ENCODE peak calls at places on chromosomes 4 and X, in eight cellular contexts. E is AG04450, Q is tibial nerve, V is BJ, B is retinal pigment epithelial cell, K is spleen, J is iPS DF 6.9, I is WERI-Rb-1. T is an unnamed sample.

GRCh38 chr4:40747436-40747835 is 2.3 kb upstream of the NSUN7 start:
- DNase-seq in J (no peak), Q (no peak), V (no peak), B (no peak), E (no peak), K (no peak), I (no peak), T (no peak)

GRCh38 chr4:128573781-128574508 is 235.6 kb upstream of the JADE1 start:
- DNase-seq in Q (no peak), E (peak), K (no peak), J (no peak), I (no peak), B (peak), V (peak), T (no peak)

GRCh38 chr4:90769251-90769650 is 642.1 kb downstream of the CCSER1 start:
- DNase-seq in J (no peak), E (no peak), V (no peak), I (no peak), B (peak), K (no peak), Q (no peak), T (no peak)

GRCh38 chrX:10620121-10620699 is at the start of gene MID1:
- DNase-seq in K (peak), V (no peak), Q (peak), E (no peak), J (no peak), I (peak), B (peak), T (peak)

GRCh38 chrX:41602946-41603345 is 85.8 kb upstream of the GPR34 start:
- DNase-seq in B (no peak), J (no peak), E (no peak), K (no peak), Q (no peak), V (no peak), I (no peak), T (no peak)

GRCh38 chr4:97349468-97350186 is 793.6 kb downstream of the STPG2 start:
- DNase-seq in V (no peak), K (no peak), B (no peak), E (no peak), I (no peak), Q (no peak), J (no peak), T (peak)

GRCh38 chr4:102642571-102643298 is 118.0 kb downstream of the MANBA start:
- DNase-seq in J (no peak), K (no peak), V (no peak), Q (no peak), E (no peak), B (no peak), I (no peak), T (no peak)

GRCh38 chr4:48746608-48747374 is 33.3 kb downstream of the FRYL start:
- DNase-seq in J (no peak), E (no peak), B (no peak), I (no peak), V (no peak), Q (no peak), K (no peak), T (no peak)

GRCh38 chr4:147418206-147418605 is 62.7 kb upstream of the EDNRA start:
- DNase-seq in K (no peak), J (no peak), I (no peak), E (no peak), Q (no peak), B (no peak), V (no peak), T (no peak)

GRCh38 chr4:14771504-14772175 is 230.6 kb upstream of the CPEB2 start:
- DNase-seq in Q (no peak), I (no peak), K (no peak), V (no peak), E (no peak), B (no peak), J (no peak), T (no peak)

GRCh38 chrX:137743414-137743813 is 177.5 kb downstream of the ZIC3 start:
- DNase-seq in J (no peak), Q (no peak), E (no peak), K (no peak), V (no peak), B (no peak), I (no peak), T (no peak)

GRCh38 chr4:123740236-123740635 is 343.6 kb downstream of the SPRY1 start:
- DNase-seq in V (no peak), Q (no peak), K (no peak), B (no peak), J (no peak), E (no peak), I (no peak), T (no peak)

GRCh38 chr4:10737335-10737734 is 52.8 kb upstream of the CLNK start:
- DNase-seq in V (no peak), I (no peak), K (no peak), B (peak), E (no peak), Q (no peak), J (no peak), T (no peak)

GRCh38 chr4:138562544-138562961 is 320.4 kb upstream of the SLC7A11 start:
- DNase-seq in E (peak), B (no peak), I (no peak), J (no peak), V (no peak), Q (no peak), K (no peak), T (no peak)

GRCh38 chrX:41236629-41237028 is 97.3 kb upstream of the DDX3X start:
- DNase-seq in Q (no peak), B (no peak), E (no peak), I (no peak), K (no peak), V (no peak), J (no peak), T (no peak)

GRCh38 chr4:3833326-3833989 is 67.3 kb downstream of the ADRA2C start:
- DNase-seq in I (no peak), Q (no peak), K (no peak), J (no peak), B (no peak), V (no peak), E (no peak), T (no peak)

GRCh38 chrX:93420635-93421034 is 252.7 kb downstream of the NAP1L3 start:
- DNase-seq in V (no peak), K (no peak), J (no peak), Q (no peak), I (no peak), E (no peak), B (no peak), T (no peak)

GRCh38 chr4:164771088-164771487 is 17.2 kb downstream of the SMIM31 start:
- DNase-seq in V (no peak), K (no peak), Q (no peak), B (no peak), E (no peak), I (no peak), J (no peak), T (no peak)

GRCh38 chrX:152899874-152900719 is 2.2 kb downstream of the ZNF185 start:
- DNase-seq in I (no peak), J (no peak), E (no peak), Q (no peak), K (peak), B (no peak), V (no peak), T (no peak)

GRCh38 chrX:15714529-15714928 is 23.5 kb upstream of the CA5B start:
- DNase-seq in I (no peak), Q (no peak), V (no peak), B (no peak), K (no peak), E (no peak), J (no peak), T (no peak)

GRCh38 chr4:117770269-117771087 is 263.8 kb upstream of the NDST3 start:
- DNase-seq in V (no peak), J (no peak), E (no peak), K (no peak), Q (no peak), B (no peak), I (no peak), T (no peak)

GRCh38 chr4:5051210-5051691 is at the start of gene STK32B:
- DNase-seq in B (no peak), V (no peak), J (no peak), K (no peak), E (peak), I (peak), Q (no peak), T (peak)

GRCh38 chr4:74376888-74377483 is 12.0 kb downstream of the EREG start:
- DNase-seq in K (no peak), J (no peak), B (no peak), Q (no peak), E (no peak), I (no peak), V (no peak), T (peak)

GRCh38 chr4:38940476-38940875 is 72.9 kb downstream of the FAM114A1 start:
- DNase-seq in E (no peak), V (no peak), I (no peak), B (no peak), K (no peak), J (no peak), Q (no peak), T (no peak)

GRCh38 chr4:118849867-118850812 is 14.2 kb upstream of the SEC24D start:
- DNase-seq in V (no peak), Q (no peak), K (no peak), I (no peak), E (no peak), B (no peak), J (peak), T (peak)

GRCh38 chr4:123343400-123344060 is 53.1 kb upstream of the SPRY1 start:
- DNase-seq in E (no peak), Q (no peak), K (no peak), J (no peak), B (no peak), I (no peak), V (no peak), T (no peak)

GRCh38 chr4:121923306-121923705 is 28.6 kb downstream of the TRPC3 start:
- DNase-seq in I (no peak), J (no peak), K (no peak), E (no peak), V (no peak), Q (no peak), B (no peak), T (no peak)

GRCh38 chrX:155065035-155065734 is 5.8 kb downstream of the CMC4 start:
- DNase-seq in K (no peak), V (no peak), B (no peak), Q (no peak), E (no peak), I (no peak), J (no peak), T (no peak)

GRCh38 chrX:131747173-131747572 is 203.3 kb downstream of the OR13H1 start:
- DNase-seq in Q (no peak), J (no peak), V (no peak), E (no peak), K (peak), B (peak), I (peak), T (no peak)
- H3K4me3 ChIP-seq in Q (peak), J (no peak), V (no peak), E (no peak), K (no peak), B (peak), I (peak), T (no peak)

DNA sequence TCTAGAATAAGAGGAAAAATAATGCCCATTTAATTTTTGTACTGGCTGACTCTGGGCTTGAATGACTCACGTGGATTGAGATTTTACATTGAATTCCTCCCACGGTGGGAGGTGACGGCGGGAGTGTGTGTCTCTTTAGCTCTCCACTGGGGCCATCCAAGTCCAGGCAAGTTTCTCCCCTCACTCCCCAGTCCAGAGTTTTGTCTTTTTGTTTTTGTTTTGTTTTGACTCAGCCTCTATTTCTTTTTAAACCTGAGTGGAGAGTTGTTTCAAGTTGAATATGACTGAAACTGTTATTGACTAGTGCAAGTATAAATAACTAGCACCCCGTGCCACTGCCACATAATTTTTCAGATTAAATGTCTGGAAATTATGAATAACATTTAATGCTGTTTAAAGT is 13.6 kb downstream of the CHST7 start:
- DNase-seq in Q (no peak), I (no peak), V (no peak), K (no peak), E (no peak), B (no peak), J (no peak), T (no peak)
- H3K4me3 ChIP-seq in Q (no peak), I (no peak), V (no peak), K (no peak), E (no peak), B (no peak), J (no peak), T (no peak)

GRCh38 chr4:7333801-7334421 is 100.8 kb downstream of the PSAPL1 start:
- DNase-seq in J (no peak), K (peak), B (no peak), Q (no peak), I (peak), V (no peak), E (no peak), T (no peak)
- H3K4me3 ChIP-seq in J (no peak), K (no peak), B (no peak), Q (no peak), I (no peak), V (no peak), E (no peak), T (no peak)

GRCh38 chrX:115561605-115562491 is 874 bp downstream of the PLS3 start:
- DNase-seq in I (peak), V (no peak), Q (peak), E (no peak), B (no peak), J (no peak), K (no peak), T (peak)

GRCh38 chrX:115565888-115566287 is 4.9 kb downstream of the PLS3 start:
- DNase-seq in I (no peak), Q (no peak), J (no peak), V (no peak), E (no peak), B (no peak), K (no peak), T (no peak)

GRCh38 chrX:115564243-115564642 is 3.3 kb downstream of the PLS3 start:
- DNase-seq in B (no peak), Q (no peak), K (no peak), V (no peak), I (no peak), E (no peak), J (no peak), T (no peak)

GRCh38 chrX:115562492-115562872 is 1.5 kb downstream of the PLS3 start:
- DNase-seq in J (no peak), I (no peak), B (no peak), Q (no peak), K (no peak), V (no peak), E (no peak), T (no peak)

DNA sequence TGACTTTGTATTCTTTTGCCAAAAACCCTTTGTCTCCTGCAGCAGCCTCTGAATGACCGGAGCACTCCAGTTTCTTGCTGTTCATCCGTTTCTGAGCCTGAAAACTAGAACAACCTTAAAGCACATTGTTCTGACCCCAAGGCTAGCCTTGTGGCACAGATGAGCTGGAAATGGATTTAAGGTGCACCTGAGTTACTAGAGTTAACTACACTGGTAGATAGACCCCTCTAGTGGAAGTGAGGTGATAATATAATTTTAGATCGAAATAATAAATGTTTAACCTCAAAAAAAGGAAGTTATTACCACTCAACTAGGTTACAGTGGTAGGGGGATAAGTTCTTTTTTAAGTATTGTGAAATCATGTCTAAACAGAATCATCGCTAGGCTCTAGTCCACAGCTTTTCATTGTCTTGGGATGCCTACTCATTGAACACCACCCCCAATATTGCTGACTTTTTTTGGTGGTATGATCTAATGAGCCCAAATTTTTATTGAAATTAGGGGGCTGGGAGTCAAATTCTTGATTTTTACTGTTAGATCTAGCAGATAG is 2.7 kb downstream of the PLS3 start:
- DNase-seq in E (no peak), K (no peak), J (no peak), V (no peak), Q (no peak), B (no peak), I (no peak), T (peak)
- H3K4me3 ChIP-seq in E (peak), K (no peak), J (no peak), V (no peak), Q (no peak), B (peak), I (no peak), T (no peak)

DNA sequence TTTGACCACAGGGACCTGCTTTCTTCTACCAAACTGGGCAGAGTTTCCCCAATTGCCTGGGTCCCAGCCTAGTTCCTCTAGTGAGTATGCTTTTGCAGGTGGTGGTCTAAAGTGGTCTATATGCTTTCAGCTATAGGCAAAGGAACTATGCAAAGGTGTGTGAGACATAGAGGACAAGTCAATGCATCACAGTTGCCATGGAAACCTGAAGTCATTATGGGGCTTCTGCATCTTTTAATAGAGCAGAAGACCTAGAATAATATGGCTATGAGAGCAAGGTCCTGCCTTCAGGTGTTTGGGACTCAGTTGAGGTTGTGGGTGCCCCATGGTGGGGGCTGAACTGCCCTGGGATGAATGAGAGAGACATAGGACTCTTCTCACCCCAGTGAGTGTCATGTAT is 92.1 kb upstream of the RAB40AL start:
- DNase-seq in K (no peak), J (no peak), Q (no peak), I (no peak), E (no peak), B (no peak), V (no peak), T (no peak)
- H3K4me3 ChIP-seq in K (no peak), J (no peak), Q (no peak), I (no peak), E (no peak), B (no peak), V (no peak), T (no peak)

DNA sequence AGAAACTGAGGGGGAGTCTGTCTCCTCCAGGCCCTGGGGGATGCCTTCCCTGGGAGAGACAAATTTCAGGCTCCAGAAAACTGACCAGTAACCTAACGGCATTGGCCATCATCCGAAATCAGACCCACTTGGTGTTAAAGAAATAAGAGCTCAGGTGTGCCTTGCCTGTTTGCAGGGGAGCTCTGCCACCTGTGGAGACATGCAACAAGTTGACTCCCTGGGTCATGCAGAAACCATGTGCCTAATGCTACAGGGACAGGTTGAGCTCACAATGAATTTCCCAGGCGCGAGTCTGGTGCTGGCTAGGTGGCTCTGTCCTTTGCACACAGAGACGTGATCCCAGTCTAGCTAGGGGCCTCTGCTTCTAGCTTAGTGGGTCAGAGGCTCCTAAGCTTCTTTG is 95.8 kb upstream of the KIT start:
- DNase-seq in B (no peak), I (no peak), Q (no peak), J (no peak), V (no peak), K (no peak), E (no peak), T (no peak)
- H3K4me3 ChIP-seq in B (no peak), I (no peak), Q (no peak), J (no peak), V (no peak), K (no peak), E (no peak), T (no peak)